ENCODE peak calls at places on chromosomes 6 and 20, in ten cellular contexts. T is PC-9; F is CD4-positive, alpha-beta memory T cell; B is GF-D8; C is stimulated activated CD4-positive, alpha-beta T cell treated with anti-CD3 and anti-CD28 coated beads, Interleukin-4, amount 100 ng/mL, for 48 hours; X is left ventricle myocardium superior; V is H4; D is neural crest cell; I is NCI-H1105; H is right lobe of liver. O is an unnamed sample.

GRCh38 chr20:43022568-43022967 is 167.1 kb downstream of the PTPRT start:
- DNase-seq in T (no peak), F (no peak), B (no peak), C (no peak), X (no peak), V (no peak), D (no peak), I (no peak), H (no peak), O (no peak)

GRCh38 chr6:82123632-82124031 is 123.9 kb downstream of the IBTK start:
- DNase-seq in T (no peak), F (no peak), B (no peak), C (no peak), X (no peak), V (no peak), D (no peak), I (no peak), H (no peak), O (no peak)

GRCh38 chr6:150813993-150814359 is 51.5 kb upstream of the MTHFD1L start:
- DNase-seq in T (peak; percentile 93), F (no peak), B (no peak), C (no peak), X (no peak), V (no peak), D (no peak), I (no peak), H (no peak), O (no peak)

GRCh38 chr6:42306439-42307140 is 88.9 kb upstream of the MRPS10 start:
- DNase-seq in T (no peak), F (no peak), B (no peak), C (no peak), X (no peak), V (no peak), D (no peak), I (no peak), H (no peak), O (no peak)

GRCh38 chr20:59063358-59064213 is 21.0 kb upstream of the PRELID3B start:
- DNase-seq in T (peak; percentile 80), F (no peak), B (no peak), C (no peak), X (peak; percentile 56), V (peak; percentile 73), D (no peak), I (no peak), H (no peak), O (no peak)

GRCh38 chr20:32506721-32507120 is 78.4 kb downstream of the NOL4L start:
- DNase-seq in T (no peak), F (no peak), B (no peak), C (no peak), X (no peak), V (no peak), D (no peak), I (no peak), H (no peak), O (no peak)

GRCh38 chr20:48669946-48670630 is 157.7 kb downstream of the PREX1 start:
- DNase-seq in T (no peak), F (no peak), B (no peak), C (no peak), X (no peak), V (no peak), D (no peak), I (no peak), H (no peak), O (peak; percentile 66)

GRCh38 chr20:34952676-34953075 is 2.9 kb downstream of the GSS start:
- DNase-seq in T (no peak), F (no peak), B (no peak), C (no peak), X (no peak), V (no peak), D (no peak), I (no peak), H (no peak), O (no peak)

GRCh38 chr6:119575721-119576120 is 226.2 kb upstream of the MAN1A1 start:
- DNase-seq in T (no peak), F (no peak), B (no peak), C (no peak), X (no peak), V (peak; percentile 31), D (no peak), I (no peak), H (no peak), O (peak; percentile 18)

GRCh38 chr6:68771426-68771825 is 136.3 kb downstream of the ADGRB3 start:
- DNase-seq in T (no peak), F (no peak), B (no peak), C (no peak), X (no peak), V (no peak), D (no peak), I (no peak), H (no peak), O (no peak)

GRCh38 chr6:149324428-149324827 is 6.9 kb downstream of the TAB2 start:
- DNase-seq in T (no peak), F (no peak), B (no peak), C (no peak), X (no peak), V (no peak), D (no peak), I (no peak), H (no peak), O (no peak)

GRCh38 chr6:141199074-141199473 is 933.7 kb upstream of the GJE1 start:
- DNase-seq in T (no peak), F (no peak), B (no peak), C (no peak), X (no peak), V (peak; percentile 62), D (no peak), I (no peak), H (no peak), O (no peak)

GRCh38 chr20:7358670-7359069 is 581.6 kb downstream of the HAO1 start:
- DNase-seq in T (no peak), F (no peak), B (no peak), C (no peak), X (no peak), V (no peak), D (no peak), I (no peak), H (no peak), O (no peak)

GRCh38 chr20:56422824-56423189 is 10.7 kb downstream of the CASS4 start:
- DNase-seq in T (no peak), F (no peak), B (no peak), C (no peak), X (no peak), V (no peak), D (no peak), I (no peak), H (no peak), O (no peak)

GRCh38 chr20:37972256-37973058 is 60.8 kb downstream of the TTI1 start:
- DNase-seq in T (no peak), F (no peak), B (no peak), C (no peak), X (no peak), V (no peak), D (no peak), I (no peak), H (no peak), O (no peak)

GRCh38 chr20:6746901-6747609 is 20.4 kb upstream of the BMP2 start:
- DNase-seq in T (peak; percentile 34), F (no peak), B (no peak), C (no peak), X (no peak), V (no peak), D (no peak), I (no peak), H (no peak), O (peak; percentile 44)

GRCh38 chr6:34132082-34132357 is 13.9 kb downstream of the GRM4 start:
- DNase-seq in T (no peak), F (no peak), B (no peak), C (no peak), X (no peak), V (no peak), D (no peak), I (no peak), H (no peak), O (no peak)

GRCh38 chr20:51592564-51592963 is 50.0 kb upstream of the NFATC2 start:
- DNase-seq in T (no peak), F (no peak), B (no peak), C (no peak), X (no peak), V (no peak), D (no peak), I (no peak), H (no peak), O (no peak)

GRCh38 chr20:38961530-38962043 is 557 bp upstream of the DHX35 start:
- DNase-seq in T (no peak), F (no peak), B (no peak), C (peak; percentile 14), X (no peak), V (no peak), D (no peak), I (peak; percentile 11), H (no peak), O (no peak)

GRCh38 chr6:4743026-4743425 is 33.2 kb upstream of the CDYL start:
- DNase-seq in T (no peak), F (no peak), B (no peak), C (no peak), X (no peak), V (no peak), D (no peak), I (no peak), H (no peak), O (no peak)

GRCh38 chr6:132380358-132380757 is 20.9 kb downstream of the MOXD1 start:
- DNase-seq in T (no peak), F (no peak), B (no peak), C (no peak), X (no peak), V (no peak), D (no peak), I (no peak), H (no peak), O (no peak)

GRCh38 chr6:4320860-4321259 is 185.5 kb upstream of the ECI2 start:
- DNase-seq in T (peak; percentile 88), F (no peak), B (no peak), C (no peak), X (no peak), V (peak; percentile 21), D (no peak), I (no peak), H (no peak), O (no peak)

GRCh38 chr6:170091639-170092579 is 199.0 kb downstream of the DLL1 start:
- DNase-seq in T (no peak), F (no peak), B (no peak), C (no peak), X (peak; percentile 14), V (no peak), D (no peak), I (no peak), H (peak; percentile 13), O (no peak)

O was measured in MV-4-11.